ENCODE peak calls at places on chromosomes 4 and X, in nine cellular contexts. T, P, Q, F, N, J, X, L and O are unnamed samples.

GRCh38 chr4:177596035-177596434 is 153.8 kb upstream of the AGA start:
- DNase-seq in F (no peak), L (no peak), X (no peak), P (peak; percentile 53), J (peak; percentile 53), T (peak; percentile 67), Q (no peak), N (no peak), O (no peak)

GRCh38 chrX:56232221-56233082 is at the start of gene KLF8:
- DNase-seq in Q (no peak), T (peak; percentile 42), P (peak; percentile 41), N (peak; percentile 22), F (no peak), L (peak; percentile 64), J (no peak), X (no peak), O (peak; percentile 74)

GRCh38 chr4:54683616-54684346 is 26.0 kb downstream of the KIT start:
- DNase-seq in N (no peak), P (peak; percentile 55), Q (no peak), F (no peak), T (no peak), X (no peak), J (no peak), L (no peak), O (no peak)

GRCh38 chr4:78556655-78557054 is 5.1 kb downstream of the ANXA3 start:
- DNase-seq in F (no peak), J (no peak), N (no peak), T (no peak), P (no peak), X (no peak), Q (no peak), L (no peak), O (no peak)

GRCh38 chr4:115844180-115844579 is 730.8 kb upstream of the NDST4 start:
- DNase-seq in F (no peak), L (no peak), X (no peak), J (no peak), N (no peak), T (no peak), P (no peak), Q (no peak), O (no peak)

GRCh38 chrX:115940888-115941332 is 229.6 kb upstream of the AGTR2 start:
- DNase-seq in T (no peak), Q (no peak), X (no peak), F (no peak), P (no peak), N (no peak), L (no peak), J (peak; percentile 1), O (peak; percentile 66)

GRCh38 chr4:145554691-145555090 is 64.5 kb upstream of the MMAA start:
- DNase-seq in L (no peak), N (no peak), J (no peak), F (peak; percentile 37), T (no peak), Q (no peak), P (no peak), X (no peak), O (no peak)

GRCh38 chr4:73823756-73824155 is 12.7 kb upstream of the CXCL6 start:
- DNase-seq in P (no peak), X (no peak), Q (no peak), J (no peak), N (no peak), T (no peak), F (no peak), L (no peak), O (no peak)

GRCh38 chrX:49041683-49042529 is 1.3 kb downstream of the TFE3 start:
- DNase-seq in X (no peak), L (no peak), J (no peak), Q (no peak), P (no peak), T (peak; percentile 40), N (no peak), F (no peak), O (no peak)

GRCh38 chrX:150038356-150038755 is 100.1 kb upstream of the EOLA2 start:
- DNase-seq in X (no peak), J (no peak), N (no peak), L (no peak), T (no peak), P (no peak), F (no peak), Q (no peak), O (no peak)

GRCh38 chr4:185566425-185566824 is 31.1 kb upstream of the PDLIM3 start:
- DNase-seq in P (no peak), N (no peak), F (no peak), X (no peak), T (no peak), J (no peak), Q (no peak), L (no peak), O (no peak)

GRCh38 chr4:6824071-6824470 is 41.5 kb downstream of the KIAA0232 start:
- DNase-seq in P (no peak), Q (no peak), T (no peak), F (no peak), L (no peak), X (no peak), N (no peak), J (no peak), O (no peak)

GRCh38 chrX:40439625-40440532 is 140.9 kb upstream of the ATP6AP2 start:
- DNase-seq in Q (no peak), F (no peak), L (no peak), J (no peak), N (no peak), T (no peak), P (peak; percentile 15), X (no peak), O (no peak)

GRCh38 chr4:184099541-184099966 is 118.1 kb downstream of the ENPP6 start:
- DNase-seq in X (no peak), N (no peak), T (peak; percentile 12), P (no peak), F (peak; percentile 4), J (no peak), L (no peak), Q (no peak), O (no peak)

GRCh38 chrX:76931518-76931917 is 504.0 kb downstream of the MAGEE1 start:
- DNase-seq in Q (no peak), T (no peak), J (no peak), L (no peak), F (no peak), X (no peak), N (no peak), P (no peak), O (no peak)

GRCh38 chr4:73631565-73632226 is 11.5 kb upstream of the RASSF6 start:
- DNase-seq in J (no peak), N (no peak), F (peak; percentile 25), Q (peak; percentile 16), X (no peak), T (no peak), L (no peak), P (no peak), O (no peak)

GRCh38 chr4:124537971-124538370 is 174.6 kb downstream of the ANKRD50 start:
- DNase-seq in X (no peak), F (no peak), Q (no peak), P (no peak), T (no peak), N (no peak), J (no peak), L (no peak), O (no peak)

GRCh38 chr4:138398297-138398696 is 156.1 kb upstream of the SLC7A11 start:
- DNase-seq in T (no peak), X (no peak), J (no peak), N (no peak), Q (peak; percentile 87), L (no peak), F (peak; percentile 7), P (no peak), O (no peak)

GRCh38 chr4:653080-653821 is 20.8 kb downstream of the ATP5ME start:
- DNase-seq in L (peak; percentile 71), X (no peak), T (no peak), J (no peak), F (no peak), N (no peak), Q (no peak), P (no peak), O (peak; percentile 80)

GRCh38 chr4:137861682-137862081 is 329.4 kb upstream of the PCDH18 start:
- DNase-seq in J (no peak), X (no peak), N (no peak), Q (no peak), F (no peak), T (no peak), L (no peak), P (no peak), O (no peak)

GRCh38 chr4:168221298-168221697 is 97.3 kb downstream of the DDX60 start:
- DNase-seq in P (no peak), L (no peak), T (peak; percentile 13), Q (peak; percentile 56), J (no peak), F (peak; percentile 19), N (no peak), X (no peak), O (no peak)

GRCh38 chrX:141673946-141674345 is 24.6 kb downstream of the SPANXD start:
- DNase-seq in T (no peak), Q (no peak), P (no peak), N (no peak), J (no peak), X (no peak), L (no peak), F (no peak), O (no peak)

GRCh38 chr4:24229976-24230375 is 340.1 kb upstream of the PPARGC1A start:
- DNase-seq in F (no peak), Q (no peak), L (no peak), J (no peak), N (no peak), T (no peak), X (no peak), P (no peak), O (no peak)

GRCh38 chr4:172105918-172106317 is 292.7 kb downstream of the GALNTL6 start:
- DNase-seq in T (no peak), X (no peak), N (no peak), L (no peak), F (no peak), P (no peak), Q (no peak), J (no peak), O (no peak)

GRCh38 chr4:2352729-2353221 is 65.7 kb downstream of the ZFYVE28 start:
- DNase-seq in L (peak; percentile 62), J (no peak), P (no peak), F (no peak), T (no peak), X (no peak), Q (no peak), N (no peak), O (peak; percentile 50)

GRCh38 chr4:68147079-68147478 is 17.4 kb upstream of the TMPRSS11F start:
- DNase-seq in X (no peak), L (no peak), F (no peak), J (no peak), P (no peak), Q (no peak), T (no peak), N (no peak), O (no peak)

GRCh38 chr4:173333658-173334084 is 487 bp downstream of the HMGB2 start:
- DNase-seq in T (peak; percentile 46), J (peak; percentile 37), P (peak; percentile 48), Q (no peak), F (peak; percentile 12), L (peak; percentile 80), X (peak; percentile 14), N (peak; percentile 45), O (peak; percentile 91)

GRCh38 chr4:31366041-31366440 is 645.9 kb downstream of the PCDH7 start:
- DNase-seq in L (no peak), T (peak; percentile 15), Q (no peak), J (no peak), N (no peak), F (no peak), P (no peak), X (no peak), O (no peak)

GRCh38 chrX:103629295-103630170 is 758 bp downstream of the TCEAL1 start:
- DNase-seq in N (peak; percentile 8), F (peak; percentile 25), P (peak; percentile 17), X (no peak), T (peak; percentile 75), J (peak; percentile 39), Q (peak; percentile 12), L (peak; percentile 83), O (peak; percentile 83)

GRCh38 chr4:122012735-122013134 is 60.9 kb upstream of the TRPC3 start:
- DNase-seq in P (no peak), X (no peak), Q (no peak), J (no peak), T (no peak), L (no peak), N (no peak), F (no peak), O (no peak)

GRCh38 chrX:155841232-155841631 is 39.9 kb upstream of the VAMP7 start:
- DNase-seq in P (no peak), Q (no peak), N (no peak), T (no peak), F (no peak), X (no peak), L (no peak), J (no peak), O (no peak)